ENCODE peak calls at places on chromosomes 16 and 17, in four cellular contexts. K, M, P and I are unnamed samples.

GRCh38 chr16:89317729-89318429 is 100.4 kb downstream of the ZNF778 start:
- DNase-seq in K (no peak), M (no peak), P (no peak), I (no peak)

GRCh38 chr17:40026816-40027613 is 11.8 kb downstream of the CSF3 start:
- DNase-seq in K (peak), M (peak), P (no peak), I (peak)

GRCh38 chr16:22189473-22190168 is 16.5 kb upstream of the EEF2K start:
- DNase-seq in K (no peak), M (peak), P (peak), I (no peak)

GRCh38 chr16:87086156-87086555 is 231.0 kb downstream of the C16orf95 start:
- DNase-seq in K (no peak), M (no peak), P (peak), I (no peak)

GRCh38 chr17:42518046-42518754 is 17.8 kb upstream of the NAGLU start:
- DNase-seq in K (peak), M (peak), P (peak), I (no peak)

GRCh38 chr17:29613371-29613837 is 9.3 kb downstream of the CORO6 start:
- DNase-seq in K (no peak), M (peak), P (peak), I (no peak)

GRCh38 chr16:22814330-22815105 is 556 bp downstream of the HS3ST2 start:
- DNase-seq in K (no peak), M (no peak), P (no peak), I (no peak)

GRCh38 chr17:11997147-11997971 is at the start of gene ZNF18:
- DNase-seq in K (peak), M (peak), P (peak), I (peak)

GRCh38 chr16:66476328-66477027 is 49.4 kb downstream of the BEAN1 start:
- DNase-seq in K (no peak), M (no peak), P (peak), I (peak)

GRCh38 chr16:70780546-70780945 is 20.4 kb downstream of the VAC14 start:
- DNase-seq in K (no peak), M (no peak), P (no peak), I (no peak)

GRCh38 chr16:72884573-72884972 is 163.4 kb downstream of the ZFHX3 start:
- DNase-seq in K (no peak), M (no peak), P (no peak), I (no peak)

GRCh38 chr17:42686520-42687137 is 4.3 kb downstream of the CNTNAP1 start:
- DNase-seq in K (no peak), M (no peak), P (no peak), I (no peak)

GRCh38 chr17:6910987-6911603 is 79.6 kb upstream of the TEKT1 start:
- DNase-seq in K (no peak), M (no peak), P (no peak), I (no peak)

GRCh38 chr17:74325743-74326379 is at the start of gene KIF19:
- DNase-seq in K (no peak), M (peak), P (no peak), I (no peak)

GRCh38 chr16:22353933-22354541 is 20.4 kb downstream of the CDR2 start:
- DNase-seq in K (no peak), M (no peak), P (no peak), I (no peak)

GRCh38 chr16:14455577-14455976 is 174.5 kb downstream of the PARN start:
- DNase-seq in K (no peak), M (no peak), P (no peak), I (no peak)

GRCh38 chr16:58265480-58266052 is 29.3 kb downstream of the PRSS54 start:
- DNase-seq in K (no peak), M (no peak), P (no peak), I (no peak)

GRCh38 chr16:23504453-23505179 is 5.7 kb downstream of the GGA2 start:
- DNase-seq in K (peak), M (peak), P (peak), I (no peak)

GRCh38 chr17:50325906-50326305 is 20.0 kb upstream of the XYLT2 start:
- DNase-seq in K (no peak), M (no peak), P (no peak), I (no peak)

GRCh38 chr17:68661265-68662036 is 60.3 kb upstream of the FAM20A start:
- DNase-seq in K (no peak), M (no peak), P (no peak), I (no peak)

GRCh38 chr17:72503556-72503955 is 382.7 kb downstream of the SOX9 start:
- DNase-seq in K (no peak), M (no peak), P (no peak), I (no peak)

GRCh38 chr16:25174285-25174684 is 42.5 kb upstream of the AQP8 start:
- DNase-seq in K (no peak), M (no peak), P (no peak), I (no peak)

DNA sequence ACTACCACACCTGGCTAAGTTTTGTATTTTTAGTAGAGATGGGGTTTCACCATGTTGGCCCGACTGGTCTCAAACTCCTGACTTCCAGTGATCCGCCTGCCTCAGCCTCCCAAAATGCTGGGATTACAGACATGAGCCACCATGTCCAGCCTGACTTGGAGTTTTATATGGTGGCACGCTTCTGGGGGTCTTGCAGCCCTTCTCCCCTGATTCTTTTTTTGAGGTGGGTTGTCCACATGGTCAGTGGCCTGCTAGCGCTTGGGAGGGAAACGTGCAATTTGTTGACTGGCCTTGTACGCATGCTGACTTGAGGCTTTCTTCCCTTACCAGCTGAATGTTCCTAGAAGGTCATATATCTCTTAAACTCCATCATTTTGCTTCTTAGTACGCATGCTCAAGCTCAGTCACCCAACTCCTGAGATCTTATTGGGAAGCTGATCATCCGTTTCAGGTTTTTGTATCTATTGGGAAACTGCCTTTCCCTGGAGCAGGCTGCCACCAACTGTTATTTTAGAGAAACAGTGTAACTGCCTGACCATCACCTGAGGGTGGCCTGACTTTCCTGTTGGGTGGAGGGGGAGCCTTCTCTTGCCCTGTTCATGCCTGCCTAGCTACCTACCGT is 13.7 kb upstream of the LDHD start:
- DNase-seq in K (no peak), M (no peak), P (peak), I (no peak)
- TF ChIP-seq CTCF in K (no peak), M (peak), P (no peak), I (no peak)

DNA sequence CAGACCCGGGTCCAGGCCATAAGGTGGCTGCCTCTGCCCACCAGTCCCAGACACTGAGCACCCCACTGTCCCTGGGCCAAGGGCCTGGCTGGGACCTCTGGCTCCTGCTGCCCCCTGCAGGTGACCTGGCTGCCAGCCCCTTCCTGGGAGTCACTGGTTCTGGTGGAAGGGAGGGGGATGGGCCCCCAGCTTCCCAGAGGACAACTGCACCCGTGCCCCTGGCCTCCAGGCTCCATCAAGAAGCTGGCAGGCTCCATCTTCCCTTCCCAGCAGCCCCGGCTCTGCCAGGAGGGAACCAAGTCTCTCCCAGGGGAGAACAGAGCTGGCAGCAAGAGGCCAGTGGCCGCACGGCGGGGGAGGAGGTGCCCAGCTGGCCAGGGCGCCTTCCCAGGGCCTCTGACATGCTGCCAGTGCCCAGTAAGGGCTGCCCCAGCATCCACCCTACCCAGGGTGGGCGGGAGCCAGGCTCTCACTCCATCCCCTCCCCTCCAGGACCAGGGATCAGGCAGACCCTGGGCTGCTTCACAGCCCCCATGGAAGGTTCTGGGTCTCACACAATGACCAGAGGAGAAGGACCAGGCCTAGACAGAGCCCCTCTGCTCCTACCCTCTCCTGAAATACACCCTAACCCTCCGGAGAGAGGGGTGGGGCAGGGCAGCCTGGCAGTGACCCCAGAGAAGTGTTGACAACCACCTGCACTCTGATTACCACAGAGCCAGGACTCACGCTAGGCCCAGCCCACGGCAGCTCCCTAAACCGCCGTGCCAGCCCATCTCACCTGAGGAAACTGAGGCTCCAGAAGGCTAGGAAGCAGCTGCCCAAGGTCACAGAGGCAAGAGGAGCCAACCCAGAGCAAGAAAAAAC is 3.6 kb downstream of the CLUH start:
- DNase-seq in K (no peak), M (peak), P (peak), I (peak)
- TF ChIP-seq CTCF in K (peak), M (peak), P (no peak), I (peak)

GRCh38 chr16:20624882-20625807 is 49.0 kb upstream of the ACSM2B start:
- DNase-seq in K (no peak), M (no peak), P (no peak), I (peak)
- TF ChIP-seq CTCF in K (no peak), M (no peak), P (no peak), I (no peak)

DNA sequence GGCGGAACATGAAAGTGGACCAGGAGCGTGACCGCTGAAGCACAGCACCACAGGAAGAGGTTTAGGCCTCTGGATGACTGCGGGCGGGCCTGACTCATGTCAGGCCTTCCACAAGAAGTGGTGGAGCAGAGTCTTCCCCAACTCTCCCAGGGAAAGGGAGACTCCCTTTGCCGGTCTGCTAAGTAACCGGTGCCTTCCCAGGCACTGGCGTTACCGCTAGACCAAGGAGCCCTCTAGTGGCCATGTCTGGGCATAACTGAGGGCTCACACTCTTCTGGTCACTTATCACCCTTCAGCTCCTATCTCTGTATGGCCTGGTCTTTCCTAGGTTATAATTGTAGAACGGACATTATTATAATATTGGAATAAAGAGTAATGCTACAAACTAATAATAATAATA is 1931.9 kb downstream of the TP53TG3F start:
- DNase-seq in K (no peak), M (peak), P (no peak), I (no peak)
- TF ChIP-seq CTCF in K (peak), M (peak), P (no peak), I (peak)

DNA sequence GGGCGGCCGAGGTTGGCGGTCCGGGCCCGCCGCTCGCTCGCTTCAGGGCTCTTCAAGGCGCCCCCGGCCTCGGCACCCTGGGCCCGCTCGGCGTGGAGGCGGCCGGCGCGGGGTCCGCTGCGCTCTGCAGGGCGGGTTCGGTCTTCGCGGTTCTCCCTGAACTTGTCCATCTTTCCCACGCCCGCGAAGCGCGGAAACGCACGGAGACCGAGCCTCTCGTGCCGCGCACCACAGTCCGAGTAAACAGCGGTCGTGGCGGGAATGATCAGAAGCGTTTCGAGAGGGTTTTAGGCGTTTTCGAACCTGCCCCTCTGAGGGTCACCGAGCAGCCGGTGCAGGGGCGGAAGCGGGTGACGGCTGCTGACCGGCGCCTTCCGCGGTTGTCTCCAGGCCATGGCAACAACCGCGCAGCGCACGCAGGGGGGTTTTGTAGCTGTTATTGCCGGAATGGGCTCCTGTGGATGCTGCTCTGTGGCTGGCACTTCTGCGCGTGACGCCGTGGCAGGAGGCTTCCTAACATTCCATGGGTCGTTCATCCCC is 414 bp downstream of the NARF start:
- DNase-seq in K (no peak), M (no peak), P (no peak), I (no peak)
- TF ChIP-seq CTCF in K (no peak), M (no peak), P (no peak), I (no peak)